ENCODE peak calls at places on chromosome 4, in six cellular contexts. W is mesendoderm, R is H1, U is IMR-90, A is H9, O is trophoblast cell. Z is an unnamed sample.

GRCh38 chr4:110106946-110107325 is 91.5 kb downstream of the ELOVL6 start:
- DNase-seq in O (peak), R (no peak), U (peak), W (peak), A (no peak), Z (no peak)

GRCh38 chr4:80335554-80336358 is at the start of gene CFAP299:
- DNase-seq in A (peak), W (peak), U (peak), O (peak), R (peak), Z (peak)

GRCh38 chr4:69823481-69824186 is 36.3 kb downstream of the SULT1E1 start:
- DNase-seq in W (peak), U (peak), A (peak), O (peak), R (no peak), Z (no peak)

GRCh38 chr4:120007171-120007894 is 59.3 kb downstream of the MAD2L1 start:
- DNase-seq in W (no peak), O (peak), R (no peak), A (no peak), U (peak), Z (no peak)

GRCh38 chr4:156298230-156298629 is 344.6 kb upstream of the CTSO start:
- DNase-seq in R (no peak), O (peak), A (no peak), U (peak), W (peak), Z (peak)

GRCh38 chr4:24514808-24515207 is 69.5 kb downstream of the DHX15 start:
- DNase-seq in A (no peak), R (no peak), W (peak), U (no peak), O (peak), Z (no peak)

GRCh38 chr4:40719008-40719623 is 30.6 kb upstream of the NSUN7 start:
- DNase-seq in R (no peak), U (peak), O (peak), A (no peak), W (peak), Z (no peak)

GRCh38 chr4:26978387-26979071 is 117.9 kb downstream of the STIM2 start:
- DNase-seq in R (no peak), A (no peak), U (no peak), O (no peak), W (no peak), Z (no peak)

GRCh38 chr4:25112349-25113008 is 47.8 kb downstream of the SEPSECS start:
- DNase-seq in A (no peak), W (peak), U (no peak), O (no peak), R (no peak), Z (no peak)

GRCh38 chr4:184100297-184100885 is 117.3 kb downstream of the ENPP6 start:
- DNase-seq in O (peak), U (peak), R (peak), A (peak), W (peak), Z (peak)

GRCh38 chr4:98861100-98861499 is 67.8 kb downstream of the EIF4E start:
- DNase-seq in O (no peak), U (no peak), R (no peak), A (no peak), W (no peak), Z (no peak)

GRCh38 chr4:76704133-76704881 is 193.6 kb downstream of the SOWAHB start:
- DNase-seq in W (peak), R (no peak), A (no peak), U (peak), O (peak), Z (no peak)

GRCh38 chr4:28225689-28226353 is 1365.2 kb downstream of the STIM2 start:
- DNase-seq in O (no peak), A (no peak), W (no peak), R (no peak), U (no peak), Z (no peak)

GRCh38 chr4:119314356-119314755 is 7.6 kb downstream of the FABP2 start:
- DNase-seq in W (peak), U (peak), O (peak), A (no peak), R (no peak), Z (no peak)

GRCh38 chr4:43331226-43332078 is 438.9 kb downstream of the GRXCR1 start:
- DNase-seq in U (peak), A (no peak), R (no peak), W (no peak), O (no peak), Z (no peak)

GRCh38 chr4:146260521-146260920 is 46.2 kb downstream of the REELD1 start:
- DNase-seq in A (no peak), R (no peak), U (no peak), O (peak), W (no peak), Z (no peak)

GRCh38 chr4:15779336-15779735 is 1.2 kb downstream of the CD38 start:
- DNase-seq in U (peak), W (peak), R (peak), O (peak), A (peak), Z (peak)

GRCh38 chr4:81314897-81315470 is 100.0 kb upstream of the PRKG2 start:
- DNase-seq in U (peak), W (no peak), O (no peak), R (no peak), A (no peak), Z (no peak)

GRCh38 chr4:177047070-177047850 is 254.5 kb upstream of the VEGFC start:
- DNase-seq in A (peak), W (peak), U (peak), O (peak), R (peak), Z (peak)

GRCh38 chr4:1413687-1414479 is 7.6 kb upstream of the NKX1-1 start:
- DNase-seq in U (no peak), W (no peak), A (peak), R (peak), O (no peak), Z (no peak)

GRCh38 chr4:118193421-118193820 is 159.1 kb downstream of the NDST3 start:
- DNase-seq in U (no peak), O (no peak), R (no peak), A (no peak), W (no peak), Z (no peak)

GRCh38 chr4:86283341-86283740 is 76.5 kb downstream of the MAPK10 start:
- DNase-seq in W (no peak), O (no peak), U (no peak), A (no peak), R (no peak), Z (no peak)

GRCh38 chr4:2417196-2417764 is 1.2 kb downstream of the ZFYVE28 start:
- DNase-seq in U (no peak), W (no peak), R (no peak), A (no peak), O (peak), Z (no peak)

GRCh38 chr4:2415881-2416563 is 2.4 kb downstream of the ZFYVE28 start:
- DNase-seq in U (no peak), A (no peak), W (no peak), R (no peak), O (no peak), Z (no peak)

GRCh38 chr4:2417765-2418651 is at the start of gene ZFYVE28:
- DNase-seq in W (no peak), O (no peak), A (no peak), U (no peak), R (peak), Z (no peak)

GRCh38 chr4:2415213-2415612 is 3.2 kb downstream of the ZFYVE28 start:
- DNase-seq in R (no peak), A (no peak), W (no peak), U (no peak), O (no peak), Z (no peak)

DNA sequence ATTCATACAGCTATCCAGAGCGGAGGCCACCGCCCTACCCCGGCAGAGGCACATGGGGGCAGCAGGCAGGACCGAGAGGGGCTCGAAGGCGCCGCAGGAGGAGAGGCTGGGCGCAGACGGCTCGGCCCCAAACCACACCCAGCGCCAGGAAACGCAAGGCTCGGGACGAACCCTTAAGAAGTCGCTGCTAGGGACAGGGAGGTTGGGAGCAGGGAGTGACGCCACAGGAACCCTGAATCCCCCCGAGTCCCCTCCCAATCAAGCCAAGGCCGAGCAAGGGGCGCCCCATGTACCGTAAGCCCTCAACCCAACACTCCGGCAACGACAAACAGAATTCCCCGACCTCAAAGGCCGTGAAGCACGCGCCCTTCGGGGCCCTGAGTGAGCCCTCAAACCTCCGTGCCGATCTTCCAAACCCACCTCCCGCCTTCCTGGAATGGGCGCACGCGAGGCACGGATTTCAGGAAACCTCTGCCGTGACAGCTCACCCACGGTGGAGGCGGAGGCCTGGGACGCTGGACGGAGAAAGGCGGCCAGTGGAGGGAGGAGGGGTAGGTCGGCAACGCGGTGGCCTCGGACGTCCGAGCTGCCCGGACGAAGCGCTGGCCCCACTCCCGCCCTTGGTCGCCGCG is 1.8 kb downstream of the ZFYVE28 start:
- DNase-seq in O (peak), W (peak), A (peak), U (no peak), R (peak), Z (peak)
- H3K4ac ChIP-seq in O (no peak), W (no peak), A (no peak), U (no peak), R (peak), Z (peak)

DNA sequence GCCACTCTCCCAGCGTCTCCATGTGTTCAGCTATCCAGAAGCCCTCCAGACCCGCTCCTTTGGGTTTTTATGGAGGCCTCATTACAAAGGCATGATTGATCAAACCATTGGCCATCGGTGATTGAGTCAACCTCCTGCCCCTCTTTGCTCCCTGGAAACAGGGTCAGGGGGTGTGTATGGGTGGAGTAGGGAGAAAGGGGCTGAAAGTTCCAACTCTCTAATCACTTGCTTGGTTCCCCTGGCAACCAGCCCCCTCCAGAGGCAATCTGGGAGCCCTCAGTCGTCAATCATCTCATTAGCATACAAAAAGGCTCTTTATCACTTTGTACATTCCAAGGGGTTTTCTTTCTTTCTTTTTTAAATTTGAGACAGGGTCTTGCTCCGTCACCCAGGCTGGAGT is 2.3 kb downstream of the TRIM2 start:
- DNase-seq in U (no peak), W (peak), R (peak), O (no peak), A (peak), Z (peak)
- H2AK5ac ChIP-seq in U (no peak), W (peak), R (peak), O (no peak), A (no peak), Z (no peak)

GRCh38 chr4:4394644-4395043 is 7.7 kb downstream of the NSG1 start:
- DNase-seq in A (no peak), O (no peak), W (no peak), R (no peak), U (peak), Z (no peak)
- H3K4ac ChIP-seq in A (no peak), O (no peak), W (no peak), R (no peak), U (no peak), Z (no peak)

GRCh38 chr4:8592366-8593267 is at the start of gene CPZ:
- DNase-seq in O (peak), W (peak), U (peak), R (peak), A (peak), Z (peak)

GRCh38 chr4:8593268-8594096 is 917 bp downstream of the CPZ start:
- DNase-seq in A (no peak), O (peak), R (peak), W (peak), U (no peak), Z (no peak)

GRCh38 chr4:8591114-8591513 is 1.5 kb upstream of the CPZ start:
- DNase-seq in A (no peak), O (no peak), U (no peak), W (no peak), R (no peak), Z (no peak)

GRCh38 chr4:8590546-8590880 is 2.1 kb upstream of the CPZ start:
- DNase-seq in R (no peak), W (no peak), U (no peak), A (no peak), O (no peak), Z (no peak)

GRCh38 chr4:8591626-8592365 is 769 bp upstream of the CPZ start:
- DNase-seq in W (no peak), U (no peak), O (no peak), A (no peak), R (no peak), Z (no peak)
- H2AK5ac ChIP-seq in W (no peak), U (no peak), O (peak), A (no peak), R (peak), Z (peak)

DNA sequence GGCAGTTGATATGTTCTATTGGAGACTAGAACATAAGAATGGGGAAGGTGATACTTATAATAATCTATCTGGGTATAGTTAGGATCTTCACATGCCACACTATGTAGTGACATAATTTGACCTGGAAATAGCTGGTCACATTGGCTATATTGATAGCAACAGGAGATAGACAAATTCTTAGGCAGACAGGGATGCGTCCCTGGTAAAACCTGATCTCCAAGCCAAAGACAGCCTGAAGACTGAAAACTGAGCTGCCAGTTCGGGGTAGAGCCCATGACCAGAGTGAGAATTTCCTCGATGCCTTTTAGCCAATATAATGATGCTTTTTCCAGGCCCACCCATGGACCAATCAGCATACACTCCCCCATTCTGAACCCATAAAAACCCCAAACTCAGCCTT is 12.6 kb upstream of the CXCL2 start:
- DNase-seq in W (no peak), O (peak), U (no peak), R (no peak), A (no peak), Z (no peak)
- H3K4ac ChIP-seq in W (no peak), O (no peak), U (peak), R (no peak), A (no peak), Z (no peak)

DNA sequence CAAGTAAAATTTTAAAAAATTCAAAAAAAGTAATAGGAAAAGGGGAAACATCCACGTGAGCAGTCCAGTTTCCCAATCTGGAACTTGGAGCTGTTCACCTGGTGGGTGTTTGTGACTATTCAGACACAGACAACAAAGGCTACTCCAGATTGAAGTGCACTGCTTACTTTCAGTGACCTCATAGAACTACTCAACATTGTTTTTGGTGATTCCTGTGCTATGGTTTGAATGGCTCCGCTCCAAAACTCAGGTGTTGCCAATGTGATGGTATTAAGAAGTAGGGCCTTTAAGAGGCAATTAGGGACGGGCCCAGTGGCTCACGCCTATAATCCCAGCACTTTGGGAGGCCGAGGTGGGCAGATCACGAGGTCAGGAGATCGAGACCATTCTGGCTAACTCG is 22.1 kb downstream of the SH3RF1 start:
- DNase-seq in A (no peak), U (no peak), O (no peak), W (no peak), R (no peak), Z (no peak)
- H2AK5ac ChIP-seq in A (no peak), U (no peak), O (no peak), W (no peak), R (no peak), Z (no peak)

GRCh38 chr4:122873146-122873545 is 46.5 kb downstream of the FGF2 start:
- DNase-seq in U (no peak), R (no peak), O (no peak), W (no peak), A (no peak), Z (no peak)
- H3K4ac ChIP-seq in U (peak), R (no peak), O (no peak), W (no peak), A (no peak), Z (no peak)

Z was measured in neuronal stem cell.